ENCODE peak calls at places on chromosomes 7 and 10, in eight cellular contexts. One of them, this sample, is unnamed.

GRCh38 chr10:131090761-131091661 is 220.5 kb downstream of the TCERG1L start:
- DNase-seq in suprapubic skin: no peak
- DNase-seq in spleen: no peak
- DNase-seq in K562: no peak
- DNase-seq in stomach: no peak
- DNase-seq in Panc1: no peak
- DNase-seq in sigmoid colon: no peak
- DNase-seq in HL-60: no peak
- DNase-seq in this sample: no peak

GRCh38 chr10:100186253-100186780 is 488 bp upstream of the ERLIN1 start:
- DNase-seq in HL-60: no peak
- DNase-seq in suprapubic skin: no peak
- DNase-seq in sigmoid colon: peak
- DNase-seq in spleen: no peak
- DNase-seq in K562: peak
- DNase-seq in stomach: no peak
- DNase-seq in Panc1: no peak
- DNase-seq in this sample: peak

GRCh38 chr10:26422977-26423376 is 15.2 kb upstream of the APBB1IP start:
- DNase-seq in Panc1: no peak
- DNase-seq in spleen: no peak
- DNase-seq in K562: no peak
- DNase-seq in sigmoid colon: no peak
- DNase-seq in stomach: no peak
- DNase-seq in suprapubic skin: no peak
- DNase-seq in HL-60: no peak
- DNase-seq in this sample: no peak

GRCh38 chr10:127532193-127532592 is 16.9 kb upstream of the NPS start:
- DNase-seq in spleen: no peak
- DNase-seq in HL-60: no peak
- DNase-seq in K562: no peak
- DNase-seq in sigmoid colon: no peak
- DNase-seq in Panc1: no peak
- DNase-seq in stomach: no peak
- DNase-seq in suprapubic skin: no peak
- DNase-seq in this sample: no peak

GRCh38 chr7:1225462-1226154 is 7.1 kb upstream of the UNCX start:
- DNase-seq in sigmoid colon: no peak
- DNase-seq in K562: peak
- DNase-seq in spleen: no peak
- DNase-seq in suprapubic skin: no peak
- DNase-seq in Panc1: no peak
- DNase-seq in HL-60: no peak
- DNase-seq in stomach: no peak
- DNase-seq in this sample: peak

GRCh38 chr7:144477348-144477747 is 73.9 kb upstream of the NOBOX start:
- DNase-seq in suprapubic skin: no peak
- DNase-seq in sigmoid colon: no peak
- DNase-seq in Panc1: no peak
- DNase-seq in spleen: no peak
- DNase-seq in K562: no peak
- DNase-seq in stomach: no peak
- DNase-seq in HL-60: no peak
- DNase-seq in this sample: peak

GRCh38 chr7:90595801-90596683 is at the start of gene CDK14:
- DNase-seq in sigmoid colon: peak
- DNase-seq in suprapubic skin: peak
- DNase-seq in Panc1: no peak
- DNase-seq in spleen: peak
- DNase-seq in K562: peak
- DNase-seq in stomach: peak
- DNase-seq in HL-60: peak
- DNase-seq in this sample: peak

GRCh38 chr7:159097661-159098423 is 46.8 kb downstream of the VIPR2 start:
- DNase-seq in HL-60: no peak
- DNase-seq in Panc1: no peak
- DNase-seq in spleen: peak
- DNase-seq in K562: no peak
- DNase-seq in suprapubic skin: peak
- DNase-seq in sigmoid colon: peak
- DNase-seq in stomach: peak
- DNase-seq in this sample: no peak

GRCh38 chr10:119337796-119338432 is 130.5 kb downstream of the GRK5 start:
- DNase-seq in sigmoid colon: no peak
- DNase-seq in stomach: no peak
- DNase-seq in Panc1: no peak
- DNase-seq in suprapubic skin: no peak
- DNase-seq in K562: no peak
- DNase-seq in spleen: no peak
- DNase-seq in HL-60: no peak
- DNase-seq in this sample: no peak

GRCh38 chr7:66769833-66770512 is 29.4 kb downstream of the RABGEF1 start:
- DNase-seq in HL-60: no peak
- DNase-seq in sigmoid colon: no peak
- DNase-seq in Panc1: no peak
- DNase-seq in spleen: no peak
- DNase-seq in suprapubic skin: no peak
- DNase-seq in stomach: no peak
- DNase-seq in K562: no peak
- DNase-seq in this sample: no peak

GRCh38 chr7:64653721-64654401 is 12.1 kb upstream of the ZNF107 start:
- DNase-seq in suprapubic skin: no peak
- DNase-seq in sigmoid colon: no peak
- DNase-seq in K562: no peak
- DNase-seq in Panc1: no peak
- DNase-seq in HL-60: no peak
- DNase-seq in spleen: no peak
- DNase-seq in stomach: no peak
- DNase-seq in this sample: no peak

GRCh38 chr7:94355389-94355788 is 39.3 kb upstream of the COL1A2 start:
- DNase-seq in Panc1: no peak
- DNase-seq in K562: no peak
- DNase-seq in stomach: no peak
- DNase-seq in spleen: no peak
- DNase-seq in suprapubic skin: no peak
- DNase-seq in sigmoid colon: no peak
- DNase-seq in HL-60: no peak
- DNase-seq in this sample: no peak

GRCh38 chr10:3293536-3294431 is 121.2 kb upstream of the PITRM1 start:
- DNase-seq in stomach: no peak
- DNase-seq in spleen: no peak
- DNase-seq in suprapubic skin: no peak
- DNase-seq in Panc1: no peak
- DNase-seq in sigmoid colon: no peak
- DNase-seq in K562: no peak
- DNase-seq in HL-60: no peak
- DNase-seq in this sample: no peak

GRCh38 chr10:88190123-88190522 is 326.7 kb downstream of the PTEN start:
- DNase-seq in suprapubic skin: no peak
- DNase-seq in K562: no peak
- DNase-seq in Panc1: no peak
- DNase-seq in stomach: no peak
- DNase-seq in spleen: no peak
- DNase-seq in HL-60: no peak
- DNase-seq in sigmoid colon: no peak
- DNase-seq in this sample: no peak

GRCh38 chr10:48333856-48334255 is 27.4 kb downstream of the MAPK8 start:
- DNase-seq in suprapubic skin: no peak
- DNase-seq in K562: no peak
- DNase-seq in stomach: no peak
- DNase-seq in spleen: no peak
- DNase-seq in HL-60: no peak
- DNase-seq in sigmoid colon: no peak
- DNase-seq in Panc1: no peak
- DNase-seq in this sample: no peak

GRCh38 chr10:48330269-48330668 is 23.8 kb downstream of the MAPK8 start:
- DNase-seq in sigmoid colon: no peak
- DNase-seq in suprapubic skin: no peak
- DNase-seq in Panc1: no peak
- DNase-seq in spleen: no peak
- DNase-seq in stomach: no peak
- DNase-seq in HL-60: no peak
- DNase-seq in K562: no peak
- DNase-seq in this sample: no peak

GRCh38 chr10:48332166-48332870 is 25.8 kb downstream of the MAPK8 start:
- DNase-seq in HL-60: no peak
- DNase-seq in sigmoid colon: no peak
- DNase-seq in Panc1: no peak
- DNase-seq in spleen: no peak
- DNase-seq in K562: no peak
- DNase-seq in stomach: no peak
- DNase-seq in suprapubic skin: no peak
- DNase-seq in this sample: no peak

GRCh38 chr10:48331436-48331835 is 25.0 kb downstream of the MAPK8 start:
- DNase-seq in stomach: no peak
- DNase-seq in suprapubic skin: no peak
- DNase-seq in Panc1: no peak
- DNase-seq in sigmoid colon: no peak
- DNase-seq in spleen: no peak
- DNase-seq in HL-60: no peak
- DNase-seq in K562: no peak
- DNase-seq in this sample: no peak

DNA sequence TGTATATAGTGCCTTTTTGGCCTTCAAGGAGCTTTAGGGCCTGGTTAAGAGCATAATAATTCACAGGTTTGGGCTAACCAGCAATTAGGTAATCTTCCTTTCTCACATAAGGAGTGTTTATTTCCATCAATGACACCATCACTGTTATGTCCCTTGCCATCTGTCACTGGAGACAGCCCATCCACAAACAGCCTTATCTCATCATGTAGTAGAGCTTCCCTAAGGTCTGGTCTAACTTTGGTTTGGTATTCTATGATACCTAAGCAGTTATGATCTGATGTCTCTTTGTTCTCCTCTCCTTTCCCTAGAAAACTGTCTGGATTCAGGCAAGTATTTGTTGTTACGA is 26.4 kb downstream of the MAPK8 start:
- DNase-seq in K562: no peak
- DNase-seq in HL-60: no peak
- DNase-seq in sigmoid colon: no peak
- DNase-seq in suprapubic skin: no peak
- DNase-seq in stomach: no peak
- DNase-seq in Panc1: no peak
- DNase-seq in spleen: no peak
- DNase-seq in this sample: no peak
- H3K4me3 ChIP-seq in K562: no peak
- H3K4me3 ChIP-seq in HL-60: no peak
- H3K4me3 ChIP-seq in sigmoid colon: no peak
- H3K4me3 ChIP-seq in suprapubic skin: no peak
- H3K4me3 ChIP-seq in stomach: no peak
- H3K4me3 ChIP-seq in Panc1: no peak
- H3K4me3 ChIP-seq in spleen: no peak
- H3K4me3 ChIP-seq in this sample: no peak

GRCh38 chr10:49831352-49832040 is 69.4 kb upstream of the OGDHL start:
- DNase-seq in sigmoid colon: no peak
- DNase-seq in K562: no peak
- DNase-seq in HL-60: no peak
- DNase-seq in stomach: no peak
- DNase-seq in Panc1: no peak
- DNase-seq in spleen: no peak
- DNase-seq in suprapubic skin: no peak
- DNase-seq in this sample: peak
- TF ChIP-seq POLR2AphosphoS5 in sigmoid colon: no peak
- TF ChIP-seq POLR2AphosphoS5 in K562: no peak
- TF ChIP-seq POLR2AphosphoS5 in HL-60: no peak
- TF ChIP-seq POLR2AphosphoS5 in stomach: no peak
- TF ChIP-seq POLR2AphosphoS5 in Panc1: no peak
- TF ChIP-seq POLR2AphosphoS5 in spleen: no peak
- TF ChIP-seq POLR2AphosphoS5 in suprapubic skin: no peak
- TF ChIP-seq POLR2AphosphoS5 in this sample: no peak

GRCh38 chr10:35912615-35913170 is 270.6 kb upstream of the FZD8 start:
- DNase-seq in Panc1: no peak
- DNase-seq in sigmoid colon: no peak
- DNase-seq in stomach: no peak
- DNase-seq in spleen: no peak
- DNase-seq in K562: no peak
- DNase-seq in suprapubic skin: no peak
- DNase-seq in HL-60: no peak
- DNase-seq in this sample: peak

GRCh38 chr10:35916791-35917190 is 274.7 kb upstream of the FZD8 start:
- DNase-seq in Panc1: no peak
- DNase-seq in HL-60: no peak
- DNase-seq in stomach: no peak
- DNase-seq in K562: no peak
- DNase-seq in suprapubic skin: no peak
- DNase-seq in sigmoid colon: no peak
- DNase-seq in spleen: no peak
- DNase-seq in this sample: peak

GRCh38 chr10:35911954-35912353 is 269.9 kb upstream of the FZD8 start:
- DNase-seq in HL-60: no peak
- DNase-seq in spleen: no peak
- DNase-seq in sigmoid colon: no peak
- DNase-seq in suprapubic skin: no peak
- DNase-seq in K562: no peak
- DNase-seq in stomach: no peak
- DNase-seq in Panc1: no peak
- DNase-seq in this sample: no peak

GRCh38 chr10:35911233-35911632 is 269.1 kb upstream of the FZD8 start:
- DNase-seq in K562: no peak
- DNase-seq in spleen: no peak
- DNase-seq in HL-60: no peak
- DNase-seq in stomach: no peak
- DNase-seq in suprapubic skin: no peak
- DNase-seq in sigmoid colon: no peak
- DNase-seq in Panc1: no peak
- DNase-seq in this sample: no peak

DNA sequence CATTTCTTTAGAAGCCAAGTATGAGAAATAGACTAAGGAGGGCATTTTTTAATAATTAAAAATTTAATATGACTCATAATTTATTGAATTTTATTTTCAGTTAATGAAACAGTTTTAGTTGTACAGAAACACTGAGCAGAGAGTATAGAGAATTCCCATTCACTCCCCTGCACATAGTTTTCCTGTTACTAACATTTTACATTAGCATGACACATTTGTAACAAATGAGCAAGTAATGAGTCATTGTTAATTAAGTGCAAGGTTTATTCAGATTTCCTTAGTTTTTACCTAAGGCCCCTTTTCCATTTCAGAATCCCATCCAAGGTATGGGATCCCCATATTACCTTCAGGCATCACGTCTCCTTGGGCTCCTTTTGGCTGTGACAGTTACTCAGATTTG is 271.5 kb upstream of the FZD8 start:
- DNase-seq in stomach: no peak
- DNase-seq in HL-60: no peak
- DNase-seq in Panc1: no peak
- DNase-seq in suprapubic skin: no peak
- DNase-seq in K562: no peak
- DNase-seq in spleen: no peak
- DNase-seq in sigmoid colon: no peak
- DNase-seq in this sample: no peak
- H3K4me3 ChIP-seq in stomach: no peak
- H3K4me3 ChIP-seq in HL-60: no peak
- H3K4me3 ChIP-seq in Panc1: no peak
- H3K4me3 ChIP-seq in suprapubic skin: no peak
- H3K4me3 ChIP-seq in K562: no peak
- H3K4me3 ChIP-seq in spleen: no peak
- H3K4me3 ChIP-seq in sigmoid colon: no peak
- H3K4me3 ChIP-seq in this sample: no peak

DNA sequence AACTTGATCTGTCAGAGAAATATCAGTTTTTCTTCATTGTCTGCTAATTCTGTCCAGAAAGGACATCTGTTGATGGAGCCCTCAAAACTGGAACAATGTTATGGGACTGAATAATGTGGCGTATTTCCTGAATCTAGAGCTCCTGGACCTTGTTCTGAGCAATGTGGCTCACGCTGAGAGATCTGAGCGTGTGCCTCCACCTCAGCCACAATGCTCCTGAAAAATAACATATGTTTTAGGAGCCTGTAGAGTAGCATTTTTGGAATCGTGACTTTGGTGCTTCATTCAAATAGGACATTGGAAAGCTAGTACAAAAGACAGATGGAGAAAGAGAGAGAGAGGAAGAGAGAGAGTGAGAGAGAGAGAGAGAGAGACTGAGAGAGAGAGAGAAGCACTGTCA is 110.3 kb downstream of the BMPER start:
- DNase-seq in Panc1: no peak
- DNase-seq in K562: no peak
- DNase-seq in suprapubic skin: no peak
- DNase-seq in spleen: no peak
- DNase-seq in HL-60: no peak
- DNase-seq in sigmoid colon: no peak
- DNase-seq in stomach: no peak
- DNase-seq in this sample: no peak
- TF ChIP-seq POLR2AphosphoS5 in Panc1: no peak
- TF ChIP-seq POLR2AphosphoS5 in K562: no peak
- TF ChIP-seq POLR2AphosphoS5 in suprapubic skin: no peak
- TF ChIP-seq POLR2AphosphoS5 in spleen: no peak
- TF ChIP-seq POLR2AphosphoS5 in HL-60: no peak
- TF ChIP-seq POLR2AphosphoS5 in sigmoid colon: no peak
- TF ChIP-seq POLR2AphosphoS5 in stomach: no peak
- TF ChIP-seq POLR2AphosphoS5 in this sample: no peak